ENCODE peak calls at places on chromosomes 1 and 21, in seven cellular contexts. One of them, this sample, is unnamed.

GRCh38 chr1:3746389-3746783 is 5.9 kb upstream of the CCDC27 start:
- DNase-seq in iPS DF 6.9: no peak
- DNase-seq in pancreas: no peak
- DNase-seq in OCI-LY7: no peak
- DNase-seq in right lobe of liver: peak
- DNase-seq in HepG2: no peak
- DNase-seq in Peyer's patch: no peak
- DNase-seq in this sample: no peak

GRCh38 chr1:203300441-203301330 is 4.6 kb upstream of the BTG2 start:
- DNase-seq in iPS DF 6.9: no peak
- DNase-seq in pancreas: no peak
- DNase-seq in OCI-LY7: no peak
- DNase-seq in right lobe of liver: no peak
- DNase-seq in HepG2: no peak
- DNase-seq in Peyer's patch: no peak
- DNase-seq in this sample: no peak

GRCh38 chr21:44589586-44590305 is 2.6 kb downstream of the KRTAP10-6 start:
- DNase-seq in iPS DF 6.9: no peak
- DNase-seq in pancreas: no peak
- DNase-seq in OCI-LY7: no peak
- DNase-seq in right lobe of liver: no peak
- DNase-seq in HepG2: no peak
- DNase-seq in Peyer's patch: no peak
- DNase-seq in this sample: no peak

GRCh38 chr1:204438628-204439027 is 27.0 kb upstream of the PPP1R15B start:
- DNase-seq in iPS DF 6.9: no peak
- DNase-seq in pancreas: no peak
- DNase-seq in OCI-LY7: no peak
- DNase-seq in right lobe of liver: no peak
- DNase-seq in HepG2: no peak
- DNase-seq in Peyer's patch: no peak
- DNase-seq in this sample: no peak

GRCh38 chr1:59502009-59502691 is 205.3 kb downstream of the FGGY start:
- DNase-seq in iPS DF 6.9: no peak
- DNase-seq in pancreas: no peak
- DNase-seq in OCI-LY7: no peak
- DNase-seq in right lobe of liver: no peak
- DNase-seq in HepG2: no peak
- DNase-seq in Peyer's patch: no peak
- DNase-seq in this sample: no peak

GRCh38 chr21:43372663-43373386 is 54.1 kb downstream of the SIK1 start:
- DNase-seq in iPS DF 6.9: no peak
- DNase-seq in pancreas: no peak
- DNase-seq in OCI-LY7: no peak
- DNase-seq in right lobe of liver: peak
- DNase-seq in HepG2: no peak
- DNase-seq in Peyer's patch: no peak
- DNase-seq in this sample: no peak

GRCh38 chr1:228291906-228292608 is 84.2 kb downstream of the OBSCN start:
- DNase-seq in iPS DF 6.9: no peak
- DNase-seq in pancreas: no peak
- DNase-seq in OCI-LY7: no peak
- DNase-seq in right lobe of liver: peak
- DNase-seq in HepG2: no peak
- DNase-seq in Peyer's patch: no peak
- DNase-seq in this sample: no peak

GRCh38 chr1:107795471-107795870 is 169.5 kb downstream of the VAV3 start:
- DNase-seq in iPS DF 6.9: no peak
- DNase-seq in pancreas: no peak
- DNase-seq in OCI-LY7: peak
- DNase-seq in right lobe of liver: no peak
- DNase-seq in HepG2: no peak
- DNase-seq in Peyer's patch: no peak
- DNase-seq in this sample: no peak

GRCh38 chr1:37726191-37726590 is 33.9 kb downstream of the CDCA8 start:
- DNase-seq in iPS DF 6.9: no peak
- DNase-seq in pancreas: no peak
- DNase-seq in OCI-LY7: no peak
- DNase-seq in right lobe of liver: no peak
- DNase-seq in HepG2: no peak
- DNase-seq in Peyer's patch: no peak
- DNase-seq in this sample: no peak

GRCh38 chr1:10634428-10635384 is 160.0 kb downstream of the PEX14 start:
- DNase-seq in iPS DF 6.9: no peak
- DNase-seq in pancreas: no peak
- DNase-seq in OCI-LY7: no peak
- DNase-seq in right lobe of liver: no peak
- DNase-seq in HepG2: no peak
- DNase-seq in Peyer's patch: no peak
- DNase-seq in this sample: no peak

GRCh38 chr1:65148548-65149390 is 766 bp downstream of the AK4 start:
- DNase-seq in iPS DF 6.9: no peak
- DNase-seq in pancreas: peak
- DNase-seq in OCI-LY7: peak
- DNase-seq in right lobe of liver: peak
- DNase-seq in HepG2: no peak
- DNase-seq in Peyer's patch: no peak
- DNase-seq in this sample: no peak

GRCh38 chr1:240705584-240705983 is 93.6 kb upstream of the GREM2 start:
- DNase-seq in iPS DF 6.9: no peak
- DNase-seq in pancreas: no peak
- DNase-seq in OCI-LY7: no peak
- DNase-seq in right lobe of liver: no peak
- DNase-seq in HepG2: no peak
- DNase-seq in Peyer's patch: no peak
- DNase-seq in this sample: no peak

GRCh38 chr1:15740833-15741182 is 1.5 kb upstream of the TMEM82 start:
- DNase-seq in iPS DF 6.9: no peak
- DNase-seq in pancreas: no peak
- DNase-seq in OCI-LY7: no peak
- DNase-seq in right lobe of liver: no peak
- DNase-seq in HepG2: no peak
- DNase-seq in Peyer's patch: no peak
- DNase-seq in this sample: no peak

GRCh38 chr1:50427818-50428779 is 4.9 kb upstream of the DMRTA2 start:
- DNase-seq in iPS DF 6.9: no peak
- DNase-seq in pancreas: no peak
- DNase-seq in OCI-LY7: no peak
- DNase-seq in right lobe of liver: no peak
- DNase-seq in HepG2: no peak
- DNase-seq in Peyer's patch: no peak
- DNase-seq in this sample: no peak

GRCh38 chr1:177464682-177465081 is 293.9 kb downstream of the BRINP2 start:
- DNase-seq in iPS DF 6.9: no peak
- DNase-seq in pancreas: no peak
- DNase-seq in OCI-LY7: no peak
- DNase-seq in right lobe of liver: no peak
- DNase-seq in HepG2: no peak
- DNase-seq in Peyer's patch: no peak
- DNase-seq in this sample: no peak

DNA sequence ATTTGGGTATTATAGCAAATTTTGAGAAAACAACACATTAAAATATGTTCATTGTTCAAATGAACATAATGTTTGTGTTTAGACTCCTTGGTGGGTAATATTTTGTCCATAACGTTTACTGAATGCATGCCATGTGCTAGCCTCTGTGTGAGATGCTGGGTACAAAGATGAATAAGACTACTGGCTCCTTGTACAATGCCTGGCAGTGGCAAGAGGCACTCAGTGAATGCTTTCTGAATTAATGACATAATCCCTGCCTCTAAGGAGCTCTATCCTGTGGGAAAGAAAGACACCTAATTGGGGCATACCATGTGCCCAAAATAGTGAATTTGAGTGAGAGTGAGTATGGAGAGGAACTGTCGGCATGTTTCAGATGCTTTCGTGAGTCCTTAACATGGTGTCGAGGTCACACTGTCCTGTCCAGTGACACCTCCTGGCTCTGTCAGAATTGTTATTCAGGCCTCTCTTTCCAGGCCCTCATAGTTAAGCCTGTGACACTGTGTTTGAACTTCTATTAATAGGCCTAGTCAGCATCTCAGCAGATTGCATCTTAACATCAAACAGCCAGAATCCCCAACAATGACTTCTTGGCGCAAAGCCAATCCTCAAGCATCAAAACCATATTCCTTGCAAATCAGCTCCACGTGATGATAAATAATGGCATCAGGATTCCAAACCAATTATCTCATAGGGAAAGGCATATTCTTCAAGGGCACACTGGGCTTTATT is 32.8 kb upstream of the S1PR1 start:
- DNase-seq in iPS DF 6.9: no peak
- DNase-seq in pancreas: no peak
- DNase-seq in OCI-LY7: no peak
- DNase-seq in right lobe of liver: no peak
- DNase-seq in HepG2: no peak
- DNase-seq in Peyer's patch: no peak
- DNase-seq in this sample: no peak
- H3K27ac ChIP-seq in iPS DF 6.9: no peak
- H3K27ac ChIP-seq in pancreas: no peak
- H3K27ac ChIP-seq in OCI-LY7: no peak
- H3K27ac ChIP-seq in right lobe of liver: no peak
- H3K27ac ChIP-seq in HepG2: no peak
- H3K27ac ChIP-seq in Peyer's patch: no peak
- H3K27ac ChIP-seq in this sample: no peak

GRCh38 chr1:238177351-238177750 is 286.6 kb upstream of the ZP4 start:
- DNase-seq in iPS DF 6.9: no peak
- DNase-seq in pancreas: no peak
- DNase-seq in OCI-LY7: no peak
- DNase-seq in right lobe of liver: no peak
- DNase-seq in HepG2: no peak
- DNase-seq in Peyer's patch: no peak
- DNase-seq in this sample: no peak

GRCh38 chr1:238176441-238176840 is 285.7 kb upstream of the ZP4 start:
- DNase-seq in iPS DF 6.9: no peak
- DNase-seq in pancreas: no peak
- DNase-seq in OCI-LY7: no peak
- DNase-seq in right lobe of liver: no peak
- DNase-seq in HepG2: no peak
- DNase-seq in Peyer's patch: no peak
- DNase-seq in this sample: no peak

DNA sequence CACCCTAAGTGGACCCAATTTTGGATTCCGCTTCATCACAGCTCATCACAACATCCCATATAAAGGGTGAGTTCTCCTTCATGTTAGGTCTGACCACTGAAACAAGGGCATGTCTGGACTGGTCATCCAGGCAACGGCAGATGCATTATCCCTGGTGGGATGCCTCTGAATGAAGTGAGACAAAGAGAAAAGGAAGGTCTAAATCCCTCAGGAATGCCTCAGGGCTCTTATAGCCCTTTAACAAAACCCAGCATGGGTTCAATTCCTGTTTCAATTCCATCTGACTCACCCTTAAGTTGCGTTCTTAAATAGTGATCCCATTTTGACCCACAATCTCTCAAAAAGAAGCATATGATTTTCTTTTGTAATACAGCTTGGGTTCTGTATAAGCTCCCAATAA is 287.2 kb upstream of the ZP4 start:
- DNase-seq in iPS DF 6.9: no peak
- DNase-seq in pancreas: no peak
- DNase-seq in OCI-LY7: no peak
- DNase-seq in right lobe of liver: no peak
- DNase-seq in HepG2: no peak
- DNase-seq in Peyer's patch: no peak
- DNase-seq in this sample: no peak
- H3K27ac ChIP-seq in iPS DF 6.9: no peak
- H3K27ac ChIP-seq in pancreas: no peak
- H3K27ac ChIP-seq in OCI-LY7: no peak
- H3K27ac ChIP-seq in right lobe of liver: no peak
- H3K27ac ChIP-seq in HepG2: no peak
- H3K27ac ChIP-seq in Peyer's patch: no peak
- H3K27ac ChIP-seq in this sample: no peak

DNA sequence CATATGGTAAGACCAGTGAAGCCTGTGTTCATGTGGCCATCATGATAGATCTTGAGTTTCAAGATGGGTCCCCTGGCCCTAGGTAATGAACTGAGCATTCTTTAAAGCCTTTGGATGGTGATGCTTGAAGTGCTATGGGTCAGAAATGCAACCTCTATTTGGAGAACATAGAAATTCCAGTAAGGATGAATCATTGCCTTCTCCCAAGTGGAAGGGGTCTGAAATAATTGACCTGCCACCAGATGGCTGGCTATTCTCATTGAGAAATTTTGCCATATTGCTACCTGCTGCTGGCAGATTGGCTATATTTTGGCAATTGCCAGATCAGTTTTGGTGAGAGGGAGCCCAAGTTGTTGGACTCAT is 739 bp upstream of the IFI6 start:
- DNase-seq in iPS DF 6.9: no peak
- DNase-seq in pancreas: no peak
- DNase-seq in OCI-LY7: no peak
- DNase-seq in right lobe of liver: no peak
- DNase-seq in HepG2: no peak
- DNase-seq in Peyer's patch: no peak
- DNase-seq in this sample: no peak
- H3K27ac ChIP-seq in iPS DF 6.9: no peak
- H3K27ac ChIP-seq in pancreas: peak
- H3K27ac ChIP-seq in OCI-LY7: no peak
- H3K27ac ChIP-seq in right lobe of liver: peak
- H3K27ac ChIP-seq in HepG2: peak
- H3K27ac ChIP-seq in Peyer's patch: peak
- H3K27ac ChIP-seq in this sample: peak

GRCh38 chr1:27138368-27138767 is 16.6 kb downstream of the SLC9A1 start:
- DNase-seq in iPS DF 6.9: no peak
- DNase-seq in pancreas: no peak
- DNase-seq in OCI-LY7: no peak
- DNase-seq in right lobe of liver: no peak
- DNase-seq in HepG2: no peak
- DNase-seq in Peyer's patch: no peak
- DNase-seq in this sample: no peak
- H3K27ac ChIP-seq in iPS DF 6.9: no peak
- H3K27ac ChIP-seq in pancreas: no peak
- H3K27ac ChIP-seq in OCI-LY7: no peak
- H3K27ac ChIP-seq in right lobe of liver: no peak
- H3K27ac ChIP-seq in HepG2: no peak
- H3K27ac ChIP-seq in Peyer's patch: no peak
- H3K27ac ChIP-seq in this sample: no peak

GRCh38 chr1:42971848-42972291 is 13.2 kb upstream of the SLC2A1 start:
- DNase-seq in iPS DF 6.9: no peak
- DNase-seq in pancreas: no peak
- DNase-seq in OCI-LY7: no peak
- DNase-seq in right lobe of liver: no peak
- DNase-seq in HepG2: no peak
- DNase-seq in Peyer's patch: no peak
- DNase-seq in this sample: no peak

GRCh38 chr1:42975561-42976225 is 17.0 kb upstream of the SLC2A1 start:
- DNase-seq in iPS DF 6.9: no peak
- DNase-seq in pancreas: no peak
- DNase-seq in OCI-LY7: no peak
- DNase-seq in right lobe of liver: no peak
- DNase-seq in HepG2: no peak
- DNase-seq in Peyer's patch: no peak
- DNase-seq in this sample: no peak

GRCh38 chr1:42975038-42975437 is 16.4 kb upstream of the SLC2A1 start:
- DNase-seq in iPS DF 6.9: no peak
- DNase-seq in pancreas: no peak
- DNase-seq in OCI-LY7: no peak
- DNase-seq in right lobe of liver: no peak
- DNase-seq in HepG2: no peak
- DNase-seq in Peyer's patch: no peak
- DNase-seq in this sample: no peak

GRCh38 chr1:42973304-42973703 is 14.6 kb upstream of the SLC2A1 start:
- DNase-seq in iPS DF 6.9: no peak
- DNase-seq in pancreas: no peak
- DNase-seq in OCI-LY7: no peak
- DNase-seq in right lobe of liver: no peak
- DNase-seq in HepG2: no peak
- DNase-seq in Peyer's patch: no peak
- DNase-seq in this sample: no peak

GRCh38 chr1:42973799-42974198 is 15.1 kb upstream of the SLC2A1 start:
- DNase-seq in iPS DF 6.9: no peak
- DNase-seq in pancreas: no peak
- DNase-seq in OCI-LY7: no peak
- DNase-seq in right lobe of liver: no peak
- DNase-seq in HepG2: no peak
- DNase-seq in Peyer's patch: no peak
- DNase-seq in this sample: no peak
- H3K27ac ChIP-seq in iPS DF 6.9: no peak
- H3K27ac ChIP-seq in pancreas: no peak
- H3K27ac ChIP-seq in OCI-LY7: no peak
- H3K27ac ChIP-seq in right lobe of liver: no peak
- H3K27ac ChIP-seq in HepG2: no peak
- H3K27ac ChIP-seq in Peyer's patch: peak
- H3K27ac ChIP-seq in this sample: no peak

This sample was measured in effector memory CD4-positive, alpha-beta T cell.